ENCODE peak calls at places on chromosomes 5 and 9, in nine cellular contexts. One of them, this sample, is unnamed.

GRCh38 chr9:79617395-79617794 is 45.6 kb downstream of the TLE4 start:
- DNase-seq in CD8-positive, alpha-beta T cell: no peak
- DNase-seq in AG04449: no peak
- DNase-seq in heart right ventricle: no peak
- DNase-seq in fibroblast of mammary gland: peak
- DNase-seq in cardiac muscle cell: no peak
- DNase-seq in coronary artery: no peak
- DNase-seq in choroid plexus epithelial cell: peak
- DNase-seq in A549: no peak
- DNase-seq in this sample: no peak

GRCh38 chr9:13904746-13905145 is 409.2 kb downstream of the NFIB start:
- DNase-seq in CD8-positive, alpha-beta T cell: no peak
- DNase-seq in AG04449: no peak
- DNase-seq in heart right ventricle: no peak
- DNase-seq in fibroblast of mammary gland: no peak
- DNase-seq in cardiac muscle cell: no peak
- DNase-seq in coronary artery: no peak
- DNase-seq in choroid plexus epithelial cell: no peak
- DNase-seq in A549: no peak
- DNase-seq in this sample: no peak

GRCh38 chr5:34564706-34565235 is 91.4 kb upstream of the RAI14 start:
- DNase-seq in CD8-positive, alpha-beta T cell: no peak
- DNase-seq in AG04449: no peak
- DNase-seq in heart right ventricle: no peak
- DNase-seq in fibroblast of mammary gland: peak
- DNase-seq in cardiac muscle cell: no peak
- DNase-seq in coronary artery: no peak
- DNase-seq in choroid plexus epithelial cell: no peak
- DNase-seq in A549: no peak
- DNase-seq in this sample: no peak

GRCh38 chr5:108729306-108729645 is 18.4 kb upstream of the FER start:
- DNase-seq in CD8-positive, alpha-beta T cell: no peak
- DNase-seq in AG04449: no peak
- DNase-seq in heart right ventricle: no peak
- DNase-seq in fibroblast of mammary gland: no peak
- DNase-seq in cardiac muscle cell: no peak
- DNase-seq in coronary artery: no peak
- DNase-seq in choroid plexus epithelial cell: no peak
- DNase-seq in A549: no peak
- DNase-seq in this sample: no peak

GRCh38 chr5:165508286-165508685 is 2002.9 kb downstream of the MAT2B start:
- DNase-seq in CD8-positive, alpha-beta T cell: no peak
- DNase-seq in AG04449: no peak
- DNase-seq in heart right ventricle: no peak
- DNase-seq in fibroblast of mammary gland: no peak
- DNase-seq in cardiac muscle cell: no peak
- DNase-seq in coronary artery: no peak
- DNase-seq in choroid plexus epithelial cell: no peak
- DNase-seq in A549: no peak
- DNase-seq in this sample: no peak

GRCh38 chr9:96721731-96722429 is 56.0 kb downstream of the ZNF510 start:
- DNase-seq in CD8-positive, alpha-beta T cell: no peak
- DNase-seq in AG04449: no peak
- DNase-seq in heart right ventricle: no peak
- DNase-seq in fibroblast of mammary gland: no peak
- DNase-seq in cardiac muscle cell: no peak
- DNase-seq in coronary artery: no peak
- DNase-seq in choroid plexus epithelial cell: no peak
- DNase-seq in A549: no peak
- DNase-seq in this sample: no peak

GRCh38 chr9:112069318-112070169 is 105.6 kb downstream of the SUSD1 start:
- DNase-seq in CD8-positive, alpha-beta T cell: no peak
- DNase-seq in AG04449: no peak
- DNase-seq in heart right ventricle: no peak
- DNase-seq in fibroblast of mammary gland: peak
- DNase-seq in cardiac muscle cell: no peak
- DNase-seq in coronary artery: no peak
- DNase-seq in choroid plexus epithelial cell: no peak
- DNase-seq in A549: peak
- DNase-seq in this sample: peak

GRCh38 chr5:138461343-138462125 is 3.7 kb upstream of the EGR1 start:
- DNase-seq in CD8-positive, alpha-beta T cell: no peak
- DNase-seq in AG04449: no peak
- DNase-seq in heart right ventricle: no peak
- DNase-seq in fibroblast of mammary gland: peak
- DNase-seq in cardiac muscle cell: no peak
- DNase-seq in coronary artery: no peak
- DNase-seq in choroid plexus epithelial cell: peak
- DNase-seq in A549: peak
- DNase-seq in this sample: peak

GRCh38 chr5:134540747-134541733 is 15.6 kb downstream of the JADE2 start:
- DNase-seq in CD8-positive, alpha-beta T cell: no peak
- DNase-seq in AG04449: no peak
- DNase-seq in heart right ventricle: no peak
- DNase-seq in fibroblast of mammary gland: no peak
- DNase-seq in cardiac muscle cell: no peak
- DNase-seq in coronary artery: no peak
- DNase-seq in choroid plexus epithelial cell: no peak
- DNase-seq in A549: no peak
- DNase-seq in this sample: no peak

GRCh38 chr5:16456103-16456832 is 9.3 kb downstream of the ZNF622 start:
- DNase-seq in CD8-positive, alpha-beta T cell: peak
- DNase-seq in AG04449: no peak
- DNase-seq in heart right ventricle: no peak
- DNase-seq in fibroblast of mammary gland: peak
- DNase-seq in cardiac muscle cell: peak
- DNase-seq in coronary artery: no peak
- DNase-seq in choroid plexus epithelial cell: peak
- DNase-seq in A549: peak
- DNase-seq in this sample: peak

GRCh38 chr5:82045526-82046267 is 73.9 kb downstream of the ATG10 start:
- DNase-seq in CD8-positive, alpha-beta T cell: no peak
- DNase-seq in AG04449: peak
- DNase-seq in heart right ventricle: no peak
- DNase-seq in fibroblast of mammary gland: peak
- DNase-seq in cardiac muscle cell: no peak
- DNase-seq in coronary artery: no peak
- DNase-seq in choroid plexus epithelial cell: peak
- DNase-seq in A549: no peak
- DNase-seq in this sample: peak

GRCh38 chr9:135818718-135819475 is 88.4 kb downstream of the CAMSAP1 start:
- DNase-seq in CD8-positive, alpha-beta T cell: no peak
- DNase-seq in AG04449: no peak
- DNase-seq in heart right ventricle: no peak
- DNase-seq in fibroblast of mammary gland: no peak
- DNase-seq in cardiac muscle cell: no peak
- DNase-seq in coronary artery: peak
- DNase-seq in choroid plexus epithelial cell: no peak
- DNase-seq in A549: no peak
- DNase-seq in this sample: no peak

GRCh38 chr9:105912868-105913516 is 218.7 kb downstream of the TMEM38B start:
- DNase-seq in CD8-positive, alpha-beta T cell: no peak
- DNase-seq in AG04449: no peak
- DNase-seq in heart right ventricle: no peak
- DNase-seq in fibroblast of mammary gland: peak
- DNase-seq in cardiac muscle cell: no peak
- DNase-seq in coronary artery: no peak
- DNase-seq in choroid plexus epithelial cell: no peak
- DNase-seq in A549: peak
- DNase-seq in this sample: peak

GRCh38 chr5:157107508-157107907 is 1.3 kb downstream of the HAVCR2 start:
- DNase-seq in CD8-positive, alpha-beta T cell: no peak
- DNase-seq in AG04449: no peak
- DNase-seq in heart right ventricle: no peak
- DNase-seq in fibroblast of mammary gland: no peak
- DNase-seq in cardiac muscle cell: no peak
- DNase-seq in coronary artery: no peak
- DNase-seq in choroid plexus epithelial cell: no peak
- DNase-seq in A549: no peak
- DNase-seq in this sample: no peak

GRCh38 chr5:88680253-88681132 is 202.5 kb downstream of the MEF2C start:
- DNase-seq in CD8-positive, alpha-beta T cell: peak
- DNase-seq in AG04449: no peak
- DNase-seq in heart right ventricle: peak
- DNase-seq in fibroblast of mammary gland: no peak
- DNase-seq in cardiac muscle cell: peak
- DNase-seq in coronary artery: no peak
- DNase-seq in choroid plexus epithelial cell: peak
- DNase-seq in A549: peak
- DNase-seq in this sample: peak

GRCh38 chr5:54667136-54667535 is 149.6 kb downstream of the SNX18 start:
- DNase-seq in CD8-positive, alpha-beta T cell: no peak
- DNase-seq in AG04449: no peak
- DNase-seq in heart right ventricle: no peak
- DNase-seq in fibroblast of mammary gland: no peak
- DNase-seq in cardiac muscle cell: no peak
- DNase-seq in coronary artery: no peak
- DNase-seq in choroid plexus epithelial cell: peak
- DNase-seq in A549: no peak
- DNase-seq in this sample: no peak

GRCh38 chr5:34480810-34481528 is 175.2 kb upstream of the RAI14 start:
- DNase-seq in CD8-positive, alpha-beta T cell: no peak
- DNase-seq in AG04449: no peak
- DNase-seq in heart right ventricle: no peak
- DNase-seq in fibroblast of mammary gland: no peak
- DNase-seq in cardiac muscle cell: no peak
- DNase-seq in coronary artery: no peak
- DNase-seq in choroid plexus epithelial cell: no peak
- DNase-seq in A549: no peak
- DNase-seq in this sample: no peak

GRCh38 chr5:34001231-34001935 is 6.5 kb downstream of the AMACR start:
- DNase-seq in CD8-positive, alpha-beta T cell: no peak
- DNase-seq in AG04449: no peak
- DNase-seq in heart right ventricle: no peak
- DNase-seq in fibroblast of mammary gland: no peak
- DNase-seq in cardiac muscle cell: no peak
- DNase-seq in coronary artery: no peak
- DNase-seq in choroid plexus epithelial cell: peak
- DNase-seq in A549: peak
- DNase-seq in this sample: peak

GRCh38 chr5:170254056-170254455 is 21.3 kb downstream of the C5orf58 start:
- DNase-seq in CD8-positive, alpha-beta T cell: peak
- DNase-seq in AG04449: no peak
- DNase-seq in heart right ventricle: no peak
- DNase-seq in fibroblast of mammary gland: peak
- DNase-seq in cardiac muscle cell: no peak
- DNase-seq in coronary artery: no peak
- DNase-seq in choroid plexus epithelial cell: no peak
- DNase-seq in A549: no peak
- DNase-seq in this sample: peak

GRCh38 chr5:157109744-157110143 is 900 bp upstream of the HAVCR2 start:
- DNase-seq in CD8-positive, alpha-beta T cell: peak
- DNase-seq in AG04449: no peak
- DNase-seq in heart right ventricle: no peak
- DNase-seq in fibroblast of mammary gland: no peak
- DNase-seq in cardiac muscle cell: peak
- DNase-seq in coronary artery: no peak
- DNase-seq in choroid plexus epithelial cell: no peak
- DNase-seq in A549: no peak
- DNase-seq in this sample: no peak

DNA sequence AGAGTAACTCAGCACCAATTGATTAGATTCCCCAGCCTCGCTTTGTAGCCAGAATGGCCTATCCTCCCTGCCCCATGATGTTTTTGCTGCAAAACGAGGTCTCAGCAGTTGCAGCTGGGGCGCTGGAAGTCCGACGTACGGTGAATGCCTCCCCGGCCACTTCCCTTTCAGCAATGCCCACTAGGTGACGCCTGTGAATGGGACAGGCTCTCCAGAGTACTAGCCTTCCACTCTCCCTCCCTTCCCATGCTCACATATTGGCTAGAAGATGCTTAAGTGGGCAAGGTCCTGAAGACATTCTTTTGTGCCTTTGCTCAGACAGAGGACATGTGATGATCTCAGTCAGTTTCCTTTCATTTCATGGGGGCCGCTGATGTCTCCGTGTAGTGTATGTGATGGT is 50.8 kb downstream of the DMRT2 start:
- DNase-seq in CD8-positive, alpha-beta T cell: no peak
- DNase-seq in AG04449: no peak
- DNase-seq in heart right ventricle: peak
- DNase-seq in fibroblast of mammary gland: peak
- DNase-seq in cardiac muscle cell: peak
- DNase-seq in coronary artery: no peak
- DNase-seq in choroid plexus epithelial cell: peak
- DNase-seq in A549: peak
- DNase-seq in this sample: peak
- TF ChIP-seq CTCF in CD8-positive, alpha-beta T cell: no peak
- TF ChIP-seq CTCF in AG04449: peak
- TF ChIP-seq CTCF in heart right ventricle: peak
- TF ChIP-seq CTCF in fibroblast of mammary gland: peak
- TF ChIP-seq CTCF in cardiac muscle cell: peak
- TF ChIP-seq CTCF in coronary artery: no peak
- TF ChIP-seq CTCF in choroid plexus epithelial cell: peak
- TF ChIP-seq CTCF in A549: peak
- TF ChIP-seq CTCF in this sample: peak

DNA sequence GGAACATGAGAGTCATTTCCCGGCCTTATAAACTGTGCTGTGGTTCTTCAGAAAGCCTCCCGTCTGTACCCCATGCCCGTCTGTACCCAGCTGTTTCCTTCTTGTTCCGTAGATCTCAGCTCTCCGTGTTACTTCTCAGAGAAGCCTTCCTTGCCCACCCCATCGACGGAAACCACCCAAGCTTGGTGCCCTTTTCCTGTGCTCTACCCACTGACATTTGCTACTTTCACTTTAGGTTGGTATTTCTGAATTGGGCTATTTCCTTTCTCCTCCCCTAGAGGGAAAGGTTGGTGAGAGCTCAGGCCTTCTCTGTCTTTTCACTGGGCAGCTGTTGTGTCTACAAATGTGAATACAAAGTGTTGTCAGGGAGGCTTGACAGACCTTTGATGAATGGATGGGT is 764.5 kb upstream of the ADAMTS16 start:
- DNase-seq in CD8-positive, alpha-beta T cell: no peak
- DNase-seq in AG04449: no peak
- DNase-seq in heart right ventricle: no peak
- DNase-seq in fibroblast of mammary gland: no peak
- DNase-seq in cardiac muscle cell: no peak
- DNase-seq in coronary artery: no peak
- DNase-seq in choroid plexus epithelial cell: no peak
- DNase-seq in A549: no peak
- DNase-seq in this sample: no peak
- H3K4me3 ChIP-seq in CD8-positive, alpha-beta T cell: no peak
- H3K4me3 ChIP-seq in AG04449: no peak
- H3K4me3 ChIP-seq in heart right ventricle: no peak
- H3K4me3 ChIP-seq in fibroblast of mammary gland: no peak
- H3K4me3 ChIP-seq in cardiac muscle cell: no peak
- H3K4me3 ChIP-seq in coronary artery: no peak
- H3K4me3 ChIP-seq in choroid plexus epithelial cell: no peak
- H3K4me3 ChIP-seq in A549: no peak
- H3K4me3 ChIP-seq in this sample: no peak

GRCh38 chr5:139637438-139638089 is 10.6 kb upstream of the CXXC5 start:
- DNase-seq in CD8-positive, alpha-beta T cell: peak
- DNase-seq in AG04449: no peak
- DNase-seq in heart right ventricle: peak
- DNase-seq in fibroblast of mammary gland: peak
- DNase-seq in cardiac muscle cell: peak
- DNase-seq in coronary artery: peak
- DNase-seq in choroid plexus epithelial cell: peak
- DNase-seq in A549: no peak
- DNase-seq in this sample: peak
- TF ChIP-seq CTCF in CD8-positive, alpha-beta T cell: no peak
- TF ChIP-seq CTCF in AG04449: peak
- TF ChIP-seq CTCF in heart right ventricle: peak
- TF ChIP-seq CTCF in fibroblast of mammary gland: no peak
- TF ChIP-seq CTCF in cardiac muscle cell: no peak
- TF ChIP-seq CTCF in coronary artery: peak
- TF ChIP-seq CTCF in choroid plexus epithelial cell: peak
- TF ChIP-seq CTCF in A549: no peak
- TF ChIP-seq CTCF in this sample: no peak

GRCh38 chr5:141135030-141135717 is at the start of gene PCDHB5:
- DNase-seq in CD8-positive, alpha-beta T cell: no peak
- DNase-seq in AG04449: no peak
- DNase-seq in heart right ventricle: no peak
- DNase-seq in fibroblast of mammary gland: peak
- DNase-seq in cardiac muscle cell: peak
- DNase-seq in coronary artery: no peak
- DNase-seq in choroid plexus epithelial cell: peak
- DNase-seq in A549: peak
- DNase-seq in this sample: peak
- H3K4me3 ChIP-seq in CD8-positive, alpha-beta T cell: no peak
- H3K4me3 ChIP-seq in AG04449: peak
- H3K4me3 ChIP-seq in heart right ventricle: peak
- H3K4me3 ChIP-seq in fibroblast of mammary gland: peak
- H3K4me3 ChIP-seq in cardiac muscle cell: peak
- H3K4me3 ChIP-seq in coronary artery: peak
- H3K4me3 ChIP-seq in choroid plexus epithelial cell: peak
- H3K4me3 ChIP-seq in A549: peak
- H3K4me3 ChIP-seq in this sample: peak